ENCODE peak calls at places on chromosomes 6 and 20, in four cellular contexts. One of them, this sample, is unnamed.
A peak's percentile ranks its signal among the peaks of the same experiment; 100 is the strongest.

GRCh38 chr6:25014806-25015560 is 79.2 kb upstream of the RIPOR2 start:
- DNase-seq in mesothelial cell of epicardium: no peak
- DNase-seq in sigmoid colon: peak; percentile 78
- DNase-seq in NCI-H146: no peak
- DNase-seq in this sample: peak; percentile 83

GRCh38 chr6:157715766-157716171 is 107.3 kb upstream of the SNX9 start:
- DNase-seq in mesothelial cell of epicardium: no peak
- DNase-seq in NCI-H146: no peak
- DNase-seq in sigmoid colon: peak; percentile 92
- DNase-seq in this sample: peak; percentile 49

GRCh38 chr20:32327087-32327681 is 30.9 kb upstream of the ASXL1 start:
- DNase-seq in sigmoid colon: no peak
- DNase-seq in NCI-H146: peak; percentile 57
- DNase-seq in mesothelial cell of epicardium: no peak
- DNase-seq in this sample: peak; percentile 61

GRCh38 chr6:106666290-106667021 is 37.1 kb downstream of the QRSL1 start:
- DNase-seq in sigmoid colon: no peak
- DNase-seq in NCI-H146: peak; percentile 29
- DNase-seq in mesothelial cell of epicardium: no peak
- DNase-seq in this sample: no peak

GRCh38 chr6:107666084-107666981 is 157.8 kb downstream of the SCML4 start:
- DNase-seq in mesothelial cell of epicardium: no peak
- DNase-seq in NCI-H146: peak; percentile 88
- DNase-seq in sigmoid colon: no peak
- DNase-seq in this sample: peak; percentile 27

GRCh38 chr6:166820070-166820469 is 136.3 kb downstream of the RNASET2 start:
- DNase-seq in sigmoid colon: no peak
- DNase-seq in NCI-H146: no peak
- DNase-seq in mesothelial cell of epicardium: no peak
- DNase-seq in this sample: no peak

GRCh38 chr6:108446629-108447150 is 114.0 kb upstream of the FOXO3 start:
- DNase-seq in NCI-H146: no peak
- DNase-seq in mesothelial cell of epicardium: no peak
- DNase-seq in sigmoid colon: no peak
- DNase-seq in this sample: no peak

GRCh38 chr20:29349836-29350235 is 1907.6 kb upstream of the DEFB115 start:
- DNase-seq in NCI-H146: no peak
- DNase-seq in mesothelial cell of epicardium: no peak
- DNase-seq in sigmoid colon: no peak
- DNase-seq in this sample: no peak

GRCh38 chr6:162442675-162443074 is 284.9 kb downstream of the PRKN start:
- DNase-seq in mesothelial cell of epicardium: no peak
- DNase-seq in sigmoid colon: no peak
- DNase-seq in NCI-H146: peak; percentile 74
- DNase-seq in this sample: peak; percentile 58

GRCh38 chr6:35804996-35805736 is at the start of gene LHFPL5:
- DNase-seq in sigmoid colon: no peak
- DNase-seq in mesothelial cell of epicardium: peak; percentile 78
- DNase-seq in NCI-H146: peak; percentile 77
- DNase-seq in this sample: peak; percentile 79

GRCh38 chr20:18628330-18628941 is 40.6 kb downstream of the DTD1 start:
- DNase-seq in NCI-H146: peak; percentile 32
- DNase-seq in sigmoid colon: no peak
- DNase-seq in mesothelial cell of epicardium: no peak
- DNase-seq in this sample: peak; percentile 34

GRCh38 chr6:22766979-22767378 is 197.6 kb downstream of the HDGFL1 start:
- DNase-seq in mesothelial cell of epicardium: no peak
- DNase-seq in NCI-H146: no peak
- DNase-seq in sigmoid colon: no peak
- DNase-seq in this sample: no peak

GRCh38 chr6:2108700-2109306 is 136.6 kb downstream of the GMDS start:
- DNase-seq in sigmoid colon: no peak
- DNase-seq in mesothelial cell of epicardium: no peak
- DNase-seq in NCI-H146: peak; percentile 91
- DNase-seq in this sample: no peak

GRCh38 chr6:85482206-85483040 is 32.5 kb downstream of the NT5E start:
- DNase-seq in mesothelial cell of epicardium: no peak
- DNase-seq in NCI-H146: no peak
- DNase-seq in sigmoid colon: no peak
- DNase-seq in this sample: no peak

GRCh38 chr20:47237715-47238114 is 118.8 kb downstream of the ZMYND8 start:
- DNase-seq in sigmoid colon: no peak
- DNase-seq in NCI-H146: no peak
- DNase-seq in mesothelial cell of epicardium: no peak
- DNase-seq in this sample: no peak

GRCh38 chr20:36861875-36862801 is 13.8 kb upstream of the TLDC2 start:
- DNase-seq in NCI-H146: peak; percentile 83
- DNase-seq in sigmoid colon: peak; percentile 98
- DNase-seq in mesothelial cell of epicardium: no peak
- DNase-seq in this sample: peak; percentile 75

GRCh38 chr20:23249541-23249940 is 101.0 kb upstream of the NXT1 start:
- DNase-seq in NCI-H146: no peak
- DNase-seq in mesothelial cell of epicardium: no peak
- DNase-seq in sigmoid colon: peak; percentile 48
- DNase-seq in this sample: no peak

GRCh38 chr6:119881416-119881815 is 531.9 kb upstream of the MAN1A1 start:
- DNase-seq in mesothelial cell of epicardium: no peak
- DNase-seq in sigmoid colon: no peak
- DNase-seq in NCI-H146: no peak
- DNase-seq in this sample: peak; percentile 29

GRCh38 chr6:163670283-163670682 is 255.8 kb downstream of the QKI start:
- DNase-seq in NCI-H146: peak; percentile 40
- DNase-seq in sigmoid colon: no peak
- DNase-seq in mesothelial cell of epicardium: no peak
- DNase-seq in this sample: no peak

GRCh38 chr6:98975331-98975891 is 27.7 kb upstream of the FBXL4 start:
- DNase-seq in sigmoid colon: no peak
- DNase-seq in NCI-H146: no peak
- DNase-seq in mesothelial cell of epicardium: no peak
- DNase-seq in this sample: no peak

GRCh38 chr6:123830110-123830509 is 26.4 kb downstream of the NKAIN2 start:
- DNase-seq in NCI-H146: no peak
- DNase-seq in sigmoid colon: no peak
- DNase-seq in mesothelial cell of epicardium: no peak
- DNase-seq in this sample: peak; percentile 5

GRCh38 chr6:110398778-110399177 is 16.6 kb downstream of the DDO start:
- DNase-seq in sigmoid colon: no peak
- DNase-seq in NCI-H146: no peak
- DNase-seq in mesothelial cell of epicardium: no peak
- DNase-seq in this sample: no peak

GRCh38 chr6:119479860-119480655 is 130.5 kb upstream of the MAN1A1 start:
- DNase-seq in sigmoid colon: no peak
- DNase-seq in NCI-H146: no peak
- DNase-seq in mesothelial cell of epicardium: no peak
- DNase-seq in this sample: peak; percentile 25

GRCh38 chr6:114580882-114581281 is 238.1 kb upstream of the HS3ST5 start:
- DNase-seq in sigmoid colon: no peak
- DNase-seq in mesothelial cell of epicardium: no peak
- DNase-seq in NCI-H146: no peak
- DNase-seq in this sample: no peak

This sample was measured in astrocyte of the hippocampus.